ENCODE peak calls at places on chromosomes 16 and 17, in four cellular contexts. N is WTC11, Y is GM12878, G is SK-N-SH. C is an unnamed sample.

GRCh38 chr16:60107467-60107866 is 1373.4 kb upstream of the GOT2 start:
- DNase-seq in N (no peak), Y (no peak), G (no peak), C (no peak)

GRCh38 chr16:85699628-85700027 is 10.9 kb upstream of the GINS2 start:
- DNase-seq in N (no peak), Y (no peak), G (peak), C (peak)

GRCh38 chr17:76869209-76869877 is 1.1 kb downstream of the MGAT5B start:
- DNase-seq in N (peak), Y (no peak), G (peak), C (no peak)

GRCh38 chr17:4519361-4519788 is 20.7 kb downstream of the SPNS2 start:
- DNase-seq in N (no peak), Y (no peak), G (no peak), C (no peak)

GRCh38 chr16:24769806-24770205 is 40.4 kb downstream of the TNRC6A start:
- DNase-seq in N (no peak), Y (no peak), G (no peak), C (no peak)

GRCh38 chr16:77993586-77993985 is 28.8 kb upstream of the CLEC3A start:
- DNase-seq in N (no peak), Y (no peak), G (no peak), C (no peak)

GRCh38 chr17:40812639-40813038 is 9.8 kb downstream of the KRT10 start:
- DNase-seq in N (no peak), Y (no peak), G (no peak), C (no peak)

GRCh38 chr17:72056727-72057290 is 64.0 kb upstream of the SOX9 start:
- DNase-seq in N (peak), Y (no peak), G (no peak), C (no peak)

GRCh38 chr17:56290486-56291118 is 137.3 kb downstream of the ANKFN1 start:
- DNase-seq in N (no peak), Y (no peak), G (no peak), C (no peak)

GRCh38 chr17:72383053-72383847 is 262.4 kb downstream of the SOX9 start:
- DNase-seq in N (peak), Y (no peak), G (no peak), C (no peak)

GRCh38 chr16:17056666-17057065 is 414.1 kb downstream of the XYLT1 start:
- DNase-seq in N (no peak), Y (no peak), G (no peak), C (no peak)

GRCh38 chr16:30668393-30668792 is 10.2 kb downstream of the FBRS start:
- DNase-seq in N (no peak), Y (no peak), G (no peak), C (no peak)

GRCh38 chr17:48791128-48792032 is 25.6 kb downstream of the TTLL6 start:
- DNase-seq in N (peak), Y (peak), G (peak), C (peak)

GRCh38 chr16:75660726-75661302 is 13.2 kb downstream of the TERF2IP start:
- DNase-seq in N (no peak), Y (no peak), G (no peak), C (no peak)

GRCh38 chr16:27735031-27735430 is 185.1 kb downstream of the KATNIP start:
- DNase-seq in N (no peak), Y (no peak), G (no peak), C (no peak)

GRCh38 chr16:15035163-15035729 is 20.6 kb downstream of the NTAN1 start:
- DNase-seq in N (no peak), Y (no peak), G (no peak), C (no peak)

GRCh38 chr17:18974407-18975149 is 22.6 kb downstream of the SLC5A10 start:
- DNase-seq in N (no peak), Y (no peak), G (no peak), C (no peak)

GRCh38 chr16:83959621-83960434 is 6.8 kb downstream of the OSGIN1 start:
- DNase-seq in N (no peak), Y (no peak), G (no peak), C (no peak)

GRCh38 chr16:49491736-49492089 is 118.1 kb downstream of the C16orf78 start:
- DNase-seq in N (peak), Y (no peak), G (no peak), C (no peak)

GRCh38 chr17:79670537-79671386 is 59.9 kb upstream of the RBFOX3 start:
- DNase-seq in N (no peak), Y (no peak), G (no peak), C (no peak)

GRCh38 chr16:5865231-5865630 is 767.6 kb upstream of the EEF2KMT start:
- DNase-seq in N (no peak), Y (no peak), G (no peak), C (no peak)

GRCh38 chr16:15882563-15882962 is 5.8 kb downstream of the CEP20 start:
- DNase-seq in N (no peak), Y (no peak), G (no peak), C (no peak)

GRCh38 chr16:17757808-17758207 is 287.0 kb upstream of the XYLT1 start:
- DNase-seq in N (peak), Y (no peak), G (no peak), C (no peak)

GRCh38 chr17:16938031-16938430 is 33.9 kb downstream of the TNFRSF13B start:
- DNase-seq in N (peak), Y (no peak), G (no peak), C (no peak)

GRCh38 chr16:87701505-87701921 is 64.3 kb downstream of the KLHDC4 start:
- DNase-seq in N (no peak), Y (no peak), G (no peak), C (no peak)

GRCh38 chr17:6153416-6153815 is 83.2 kb downstream of the WSCD1 start:
- DNase-seq in N (no peak), Y (no peak), G (no peak), C (no peak)

GRCh38 chr17:42287305-42288077 is 807 bp upstream of the STAT5A start:
- DNase-seq in N (no peak), Y (peak), G (peak), C (peak)

GRCh38 chr16:30473231-30474061 is 904 bp downstream of the ITGAL start:
- DNase-seq in N (no peak), Y (no peak), G (no peak), C (no peak)

GRCh38 chr16:80285089-80285488 is 255.7 kb upstream of the DYNLRB2 start:
- DNase-seq in N (no peak), Y (no peak), G (no peak), C (no peak)

GRCh38 chr16:14007460-14007859 is 63.7 kb upstream of the MRTFB start:
- DNase-seq in N (no peak), Y (peak), G (no peak), C (no peak)

GRCh38 chr17:55816532-55817272 is 65.9 kb downstream of the PCTP start:
- DNase-seq in N (no peak), Y (no peak), G (no peak), C (peak)

GRCh38 chr17:17564896-17565295 is 26.6 kb downstream of the PEMT start:
- DNase-seq in N (peak), Y (no peak), G (no peak), C (no peak)

GRCh38 chr17:2059125-2059836 is 4.4 kb downstream of the HIC1 start:
- DNase-seq in N (no peak), Y (no peak), G (no peak), C (no peak)

GRCh38 chr16:8867483-8868271 is 1.1 kb downstream of the CARHSP1 start:
- DNase-seq in N (no peak), Y (no peak), G (peak), C (no peak)

GRCh38 chr16:22813223-22813945 is 578 bp upstream of the HS3ST2 start:
- DNase-seq in N (peak), Y (no peak), G (peak), C (peak)

GRCh38 chr16:46428108-46429061 is 192.8 kb downstream of the SHCBP1 start:
- DNase-seq in N (no peak), Y (no peak), G (no peak), C (no peak)

GRCh38 chr16:4060823-4061222 is 55.4 kb downstream of the ADCY9 start:
- DNase-seq in N (no peak), Y (no peak), G (no peak), C (no peak)

GRCh38 chr17:10192963-10193362 is 5.4 kb downstream of the GAS7 start:
- DNase-seq in N (no peak), Y (no peak), G (no peak), C (no peak)

GRCh38 chr16:9417898-9418297 is 326.5 kb downstream of the HAPSTR1 start:
- DNase-seq in N (no peak), Y (no peak), G (no peak), C (no peak)

DNA sequence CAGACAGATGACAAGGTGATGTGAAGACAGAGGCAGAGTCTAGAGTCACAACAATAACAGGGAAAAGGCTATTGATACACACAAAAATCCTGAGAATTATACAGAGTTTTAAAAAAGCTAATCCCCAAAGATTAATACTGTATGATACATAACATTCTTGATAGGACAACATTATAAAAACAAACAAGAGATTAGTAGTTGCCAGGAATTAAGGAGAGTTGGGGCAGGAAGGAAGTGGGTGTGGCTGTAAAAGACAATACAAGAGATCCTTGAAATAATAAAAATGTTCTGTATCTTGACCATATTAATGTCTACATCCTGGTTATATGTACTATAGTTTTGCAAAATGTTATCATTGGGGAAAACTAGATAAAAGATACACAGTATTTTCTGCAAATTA is 309.5 kb upstream of the PMFBP1 start:
- DNase-seq in N (no peak), Y (no peak), G (no peak), C (no peak)
- TF ChIP-seq USF1 in N (no peak), Y (no peak), G (no peak), C (no peak)

GRCh38 chr17:29123111-29123510 is 57.1 kb downstream of the MYO18A start:
- DNase-seq in N (no peak), Y (no peak), G (no peak), C (no peak)

GRCh38 chr17:29125651-29126050 is 54.5 kb downstream of the MYO18A start:
- DNase-seq in N (no peak), Y (no peak), G (no peak), C (no peak)

GRCh38 chr17:29126268-29126923 is 53.8 kb downstream of the MYO18A start:
- DNase-seq in N (no peak), Y (no peak), G (no peak), C (no peak)

GRCh38 chr17:29124931-29125270 is 55.3 kb downstream of the MYO18A start:
- DNase-seq in N (no peak), Y (no peak), G (no peak), C (peak)

GRCh38 chr17:29124135-29124930 is 55.9 kb downstream of the MYO18A start:
- DNase-seq in N (peak), Y (no peak), G (peak), C (peak)
- TF ChIP-seq USF1 in N (no peak), Y (no peak), G (no peak), C (no peak)

DNA sequence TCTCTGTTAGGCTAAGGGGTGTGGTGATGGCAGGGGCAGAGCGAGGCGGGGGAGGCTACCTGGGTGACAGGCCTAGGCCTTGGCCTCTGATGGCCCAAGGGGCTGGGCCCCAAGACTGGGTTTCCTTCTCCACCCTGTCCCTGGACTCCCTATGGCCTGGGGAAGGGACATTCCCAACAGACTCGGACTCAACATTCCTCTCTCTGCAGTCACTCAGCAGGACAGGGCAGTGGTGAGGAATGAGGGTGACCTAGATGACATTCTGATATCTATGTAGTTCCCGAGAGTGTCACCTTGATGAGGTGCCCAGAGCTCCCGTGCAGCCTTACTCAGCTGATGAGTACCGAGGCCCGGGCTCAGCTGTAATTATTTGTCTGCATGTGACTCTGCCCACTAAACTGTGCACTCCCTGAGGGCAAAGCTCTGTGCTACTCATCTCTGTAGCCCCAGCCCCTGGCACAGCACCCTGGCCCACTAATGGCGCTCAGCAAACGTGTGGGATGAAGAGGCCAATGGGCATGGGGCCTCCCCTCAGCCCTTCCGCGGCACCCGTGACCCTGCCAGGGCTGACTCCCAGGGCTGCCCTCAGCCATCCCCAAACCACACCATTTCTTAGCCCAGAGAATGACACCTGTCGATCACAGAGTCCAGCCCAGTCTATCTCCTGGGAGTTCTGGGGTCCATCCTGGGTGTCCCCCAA is 2.2 kb downstream of the PLCD3 start:
- DNase-seq in N (no peak), Y (no peak), G (no peak), C (no peak)
- TF ChIP-seq USF1 in N (no peak), Y (no peak), G (no peak), C (no peak)

DNA sequence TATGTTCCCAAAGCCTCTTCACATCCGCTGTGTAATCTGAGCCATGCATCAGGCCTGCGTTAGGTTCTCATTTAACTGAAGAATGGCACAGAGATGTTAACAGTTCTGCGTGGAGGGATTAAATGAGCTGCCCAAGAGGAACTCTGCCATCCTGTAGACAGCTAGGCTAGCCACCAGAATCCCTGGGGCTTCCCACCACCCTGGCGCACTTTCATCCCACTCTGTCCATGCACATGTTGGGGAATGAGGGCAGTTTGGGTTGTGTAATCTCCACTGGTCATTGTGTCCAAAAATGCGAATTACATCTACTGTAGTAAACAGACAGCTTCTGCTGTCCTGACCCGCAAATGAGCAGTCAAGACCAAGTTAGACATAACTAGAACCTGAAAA is 1.0 kb upstream of the GLG1 start:
- DNase-seq in N (peak), Y (no peak), G (no peak), C (no peak)
- TF ChIP-seq USF1 in N (no peak), Y (no peak), G (no peak), C (no peak)

DNA sequence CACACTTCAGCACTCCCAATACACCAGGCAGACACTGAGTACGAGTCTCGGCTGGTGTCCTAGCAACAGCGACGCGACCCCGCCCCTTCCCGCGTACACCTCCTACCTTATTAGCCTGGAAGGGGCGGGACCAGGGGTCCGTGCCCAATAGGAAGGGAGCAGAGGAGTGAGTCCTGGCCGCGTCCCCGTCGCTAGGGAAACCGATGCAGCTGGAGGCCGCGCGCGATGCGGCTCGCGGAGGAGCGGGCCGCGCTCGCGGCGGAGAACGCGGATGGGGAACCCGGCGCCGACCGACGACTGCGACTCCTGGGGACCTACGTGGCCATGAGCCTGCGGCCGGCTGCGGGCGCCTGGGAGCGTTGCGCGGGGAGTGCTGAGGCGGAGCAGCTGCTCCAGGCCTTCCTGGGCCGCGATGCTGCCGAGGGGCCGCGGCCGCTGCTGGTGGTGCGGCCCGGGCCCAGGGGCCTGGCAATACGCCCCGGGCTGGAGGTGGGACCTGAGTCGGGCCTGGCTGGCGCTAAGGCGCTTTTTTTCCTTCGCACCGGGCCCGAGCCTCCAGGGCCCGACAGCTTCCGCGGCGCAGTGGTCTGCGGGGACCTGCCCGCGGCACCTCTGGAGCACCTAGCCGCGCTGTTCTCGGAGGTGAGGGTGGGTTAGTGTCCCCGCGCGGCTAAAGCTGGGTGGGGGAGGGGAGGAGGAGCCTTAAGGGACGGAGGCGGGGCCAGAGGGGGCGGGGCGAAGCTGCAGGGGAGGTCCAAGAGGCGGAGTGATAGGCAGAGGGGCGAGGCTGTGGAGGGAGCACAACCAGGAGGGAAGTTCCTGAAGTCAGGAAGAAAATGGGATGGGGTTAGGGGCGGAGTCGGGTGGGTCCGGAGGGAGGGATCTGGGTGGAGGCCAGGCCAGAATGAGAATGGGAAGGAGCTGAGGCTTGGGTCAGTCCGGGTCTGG is at the start of gene DNAH9:
- DNase-seq in N (peak), Y (no peak), G (peak), C (peak)
- TF ChIP-seq USF1 in N (no peak), Y (no peak), G (no peak), C (no peak)